ENCODE peak calls at places on chromosomes 5 and 9, in five cellular contexts. One of them, this sample, is unnamed.

GRCh38 chr9:105957830-105958229 is 263.5 kb downstream of the TMEM38B start:
- DNase-seq in K562: no peak
- DNase-seq in GM12878: no peak
- DNase-seq in H1: peak
- DNase-seq in HepG2: no peak
- DNase-seq in this sample: no peak

GRCh38 chr5:77640577-77641396 is 2.3 kb upstream of the OTP start:
- DNase-seq in H1: no peak
- DNase-seq in GM12878: no peak
- DNase-seq in K562: no peak
- DNase-seq in HepG2: no peak
- DNase-seq in this sample: no peak

GRCh38 chr5:439636-440035 is 3.3 kb upstream of the EXOC3 start:
- DNase-seq in HepG2: no peak
- DNase-seq in K562: no peak
- DNase-seq in GM12878: no peak
- DNase-seq in H1: no peak
- DNase-seq in this sample: no peak

GRCh38 chr5:94031631-94032030 is 290.2 kb upstream of the POU5F2 start:
- DNase-seq in H1: no peak
- DNase-seq in HepG2: no peak
- DNase-seq in K562: no peak
- DNase-seq in GM12878: no peak
- DNase-seq in this sample: no peak

GRCh38 chr9:92097997-92098482 is 17.2 kb downstream of the SPTLC1 start:
- DNase-seq in HepG2: no peak
- DNase-seq in GM12878: peak
- DNase-seq in H1: peak
- DNase-seq in K562: no peak
- DNase-seq in this sample: no peak

GRCh38 chr9:100443781-100444768 is 17.1 kb downstream of the MSANTD3 start:
- DNase-seq in K562: no peak
- DNase-seq in H1: no peak
- DNase-seq in GM12878: no peak
- DNase-seq in HepG2: peak
- DNase-seq in this sample: no peak

GRCh38 chr9:93080406-93080805 is 15.6 kb upstream of the CARD19 start:
- DNase-seq in GM12878: no peak
- DNase-seq in K562: no peak
- DNase-seq in H1: no peak
- DNase-seq in HepG2: no peak
- DNase-seq in this sample: no peak

GRCh38 chr5:180704362-180704761 is 35.5 kb downstream of the OR2Y1 start:
- DNase-seq in HepG2: peak
- DNase-seq in K562: peak
- DNase-seq in GM12878: no peak
- DNase-seq in H1: no peak
- DNase-seq in this sample: no peak

GRCh38 chr9:114737118-114737517 is 55.1 kb upstream of the TEX48 start:
- DNase-seq in HepG2: no peak
- DNase-seq in H1: no peak
- DNase-seq in K562: no peak
- DNase-seq in GM12878: no peak
- DNase-seq in this sample: no peak

GRCh38 chr9:117869287-117869686 is 165.1 kb downstream of the TLR4 start:
- DNase-seq in HepG2: no peak
- DNase-seq in GM12878: no peak
- DNase-seq in H1: no peak
- DNase-seq in K562: no peak
- DNase-seq in this sample: no peak

GRCh38 chr5:89045216-89045615 is 162.2 kb upstream of the MEF2C start:
- DNase-seq in H1: no peak
- DNase-seq in HepG2: no peak
- DNase-seq in GM12878: no peak
- DNase-seq in K562: no peak
- DNase-seq in this sample: no peak

GRCh38 chr5:176543428-176544182 is 5.5 kb upstream of the CDHR2 start:
- DNase-seq in HepG2: no peak
- DNase-seq in H1: no peak
- DNase-seq in K562: peak
- DNase-seq in GM12878: no peak
- DNase-seq in this sample: peak

GRCh38 chr5:10894445-10895054 is 133.5 kb upstream of the DAP start:
- DNase-seq in K562: no peak
- DNase-seq in HepG2: no peak
- DNase-seq in H1: no peak
- DNase-seq in GM12878: no peak
- DNase-seq in this sample: no peak

GRCh38 chr5:102561894-102562760 is 63.3 kb upstream of the SLCO6A1 start:
- DNase-seq in GM12878: no peak
- DNase-seq in K562: peak
- DNase-seq in HepG2: peak
- DNase-seq in H1: peak
- DNase-seq in this sample: peak

GRCh38 chr9:78590068-78590467 is 293.1 kb downstream of the PSAT1 start:
- DNase-seq in HepG2: no peak
- DNase-seq in K562: no peak
- DNase-seq in GM12878: no peak
- DNase-seq in H1: no peak
- DNase-seq in this sample: no peak

GRCh38 chr9:91001146-91001611 is 199.6 kb downstream of the SYK start:
- DNase-seq in GM12878: no peak
- DNase-seq in K562: no peak
- DNase-seq in H1: no peak
- DNase-seq in HepG2: no peak
- DNase-seq in this sample: peak

GRCh38 chr9:9352877-9353481 is 1259.8 kb downstream of the PTPRD start:
- DNase-seq in HepG2: no peak
- DNase-seq in K562: peak
- DNase-seq in GM12878: no peak
- DNase-seq in H1: no peak
- DNase-seq in this sample: no peak

GRCh38 chr5:50653946-50654345 is 12.5 kb upstream of the PARP8 start:
- DNase-seq in K562: no peak
- DNase-seq in GM12878: no peak
- DNase-seq in H1: no peak
- DNase-seq in HepG2: no peak
- DNase-seq in this sample: no peak

GRCh38 chr9:92983984-92984589 is 36.8 kb downstream of the FGD3 start:
- DNase-seq in HepG2: no peak
- DNase-seq in GM12878: no peak
- DNase-seq in H1: no peak
- DNase-seq in K562: peak
- DNase-seq in this sample: peak

GRCh38 chr5:148532962-148533670 is 121.2 kb downstream of the HTR4 start:
- DNase-seq in H1: no peak
- DNase-seq in HepG2: no peak
- DNase-seq in K562: no peak
- DNase-seq in GM12878: no peak
- DNase-seq in this sample: no peak

GRCh38 chr5:91160751-91161285 is 222.3 kb downstream of the ARRDC3 start:
- DNase-seq in GM12878: no peak
- DNase-seq in HepG2: no peak
- DNase-seq in H1: no peak
- DNase-seq in K562: no peak
- DNase-seq in this sample: no peak

GRCh38 chr9:68522126-68522525 is 18.6 kb downstream of the TMEM252 start:
- DNase-seq in H1: no peak
- DNase-seq in GM12878: no peak
- DNase-seq in K562: no peak
- DNase-seq in HepG2: no peak
- DNase-seq in this sample: no peak

GRCh38 chr5:56405536-56405935 is 172.4 kb upstream of the ANKRD55 start:
- DNase-seq in H1: no peak
- DNase-seq in HepG2: peak
- DNase-seq in K562: no peak
- DNase-seq in GM12878: no peak
- DNase-seq in this sample: no peak

GRCh38 chr9:131747352-131747751 is 7.5 kb upstream of the RAPGEF1 start:
- DNase-seq in HepG2: peak
- DNase-seq in GM12878: no peak
- DNase-seq in K562: peak
- DNase-seq in H1: no peak
- DNase-seq in this sample: peak

GRCh38 chr9:132997591-132997990 is 19.1 kb downstream of the GFI1B start:
- DNase-seq in K562: peak
- DNase-seq in H1: no peak
- DNase-seq in GM12878: no peak
- DNase-seq in HepG2: peak
- DNase-seq in this sample: no peak

GRCh38 chr9:30630459-30630858 is 1754.0 kb upstream of the ACO1 start:
- DNase-seq in GM12878: no peak
- DNase-seq in HepG2: no peak
- DNase-seq in K562: no peak
- DNase-seq in H1: no peak
- DNase-seq in this sample: no peak

GRCh38 chr9:113701741-113702422 is 174.2 kb upstream of the ZNF618 start:
- DNase-seq in K562: no peak
- DNase-seq in GM12878: no peak
- DNase-seq in HepG2: no peak
- DNase-seq in H1: no peak
- DNase-seq in this sample: no peak

DNA sequence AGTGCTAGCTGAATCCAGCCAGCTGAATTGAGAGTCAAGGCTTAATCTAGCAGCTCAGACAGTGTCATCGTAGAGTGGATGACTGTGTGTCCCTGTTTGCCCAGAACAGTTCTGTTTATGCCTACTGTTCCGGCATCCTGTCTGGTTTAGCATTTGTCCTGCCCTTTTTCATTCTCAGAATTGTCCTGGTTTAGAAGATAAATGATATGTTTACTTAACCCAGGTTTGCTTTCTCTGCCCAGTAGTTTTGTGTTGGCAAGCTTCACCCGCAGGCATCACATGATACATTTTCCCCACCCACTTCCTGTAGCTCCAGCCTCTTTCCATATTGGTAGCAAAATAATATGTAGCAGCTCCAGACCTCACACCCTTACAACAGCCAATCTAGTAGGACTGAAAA is 41.2 kb upstream of the ZSWIM6 start:
- DNase-seq in HepG2: peak
- DNase-seq in H1: no peak
- DNase-seq in GM12878: no peak
- DNase-seq in K562: no peak
- DNase-seq in this sample: no peak
- TF ChIP-seq EP300 in HepG2: no peak
- TF ChIP-seq EP300 in H1: no peak
- TF ChIP-seq EP300 in GM12878: no peak
- TF ChIP-seq EP300 in K562: no peak
- TF ChIP-seq EP300 in this sample: no peak

GRCh38 chr5:71663570-71663969 is 55.5 kb upstream of the CARTPT start:
- DNase-seq in HepG2: peak
- DNase-seq in H1: no peak
- DNase-seq in GM12878: no peak
- DNase-seq in K562: no peak
- DNase-seq in this sample: no peak
- TF ChIP-seq HDAC2 in HepG2: no peak
- TF ChIP-seq HDAC2 in H1: no peak
- TF ChIP-seq HDAC2 in GM12878: no peak
- TF ChIP-seq HDAC2 in K562: no peak
- TF ChIP-seq HDAC2 in this sample: no peak

GRCh38 chr9:124259273-124260078 is 1.7 kb downstream of the NEK6 start:
- DNase-seq in HepG2: peak
- DNase-seq in H1: no peak
- DNase-seq in K562: peak
- DNase-seq in GM12878: no peak
- DNase-seq in this sample: peak
- TF ChIP-seq EP300 in HepG2: peak
- TF ChIP-seq EP300 in H1: no peak
- TF ChIP-seq EP300 in K562: no peak
- TF ChIP-seq EP300 in GM12878: no peak
- TF ChIP-seq EP300 in this sample: no peak

GRCh38 chr5:74201334-74202081 is 439.0 kb downstream of the ENC1 start:
- DNase-seq in GM12878: peak
- DNase-seq in K562: peak
- DNase-seq in H1: no peak
- DNase-seq in HepG2: no peak
- DNase-seq in this sample: no peak
- TF ChIP-seq HDAC2 in GM12878: no peak
- TF ChIP-seq HDAC2 in K562: no peak
- TF ChIP-seq HDAC2 in H1: no peak
- TF ChIP-seq HDAC2 in HepG2: no peak
- TF ChIP-seq HDAC2 in this sample: no peak

DNA sequence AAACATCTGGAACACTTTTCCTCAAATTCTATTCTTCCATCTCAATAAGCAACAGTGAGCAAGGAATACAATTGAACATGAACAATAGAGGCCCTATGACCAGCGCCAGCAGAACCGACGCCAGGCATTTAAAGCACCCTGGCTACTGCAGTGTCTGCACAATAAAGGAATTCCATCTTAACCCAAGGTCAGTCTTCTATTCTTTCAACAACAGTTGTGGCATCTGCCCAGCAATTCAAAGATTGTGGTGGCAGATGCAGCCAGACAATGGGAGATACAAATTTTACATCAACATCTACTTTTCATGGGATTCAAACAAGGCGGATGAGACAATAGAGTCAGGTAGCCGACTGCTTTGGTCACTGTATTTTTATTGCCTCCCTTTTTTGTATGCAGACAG is 65.9 kb downstream of the ELL2 start:
- DNase-seq in GM12878: no peak
- DNase-seq in H1: peak
- DNase-seq in K562: no peak
- DNase-seq in HepG2: no peak
- DNase-seq in this sample: no peak
- TF ChIP-seq EP300 in GM12878: no peak
- TF ChIP-seq EP300 in H1: peak
- TF ChIP-seq EP300 in K562: no peak
- TF ChIP-seq EP300 in HepG2: no peak
- TF ChIP-seq EP300 in this sample: no peak

DNA sequence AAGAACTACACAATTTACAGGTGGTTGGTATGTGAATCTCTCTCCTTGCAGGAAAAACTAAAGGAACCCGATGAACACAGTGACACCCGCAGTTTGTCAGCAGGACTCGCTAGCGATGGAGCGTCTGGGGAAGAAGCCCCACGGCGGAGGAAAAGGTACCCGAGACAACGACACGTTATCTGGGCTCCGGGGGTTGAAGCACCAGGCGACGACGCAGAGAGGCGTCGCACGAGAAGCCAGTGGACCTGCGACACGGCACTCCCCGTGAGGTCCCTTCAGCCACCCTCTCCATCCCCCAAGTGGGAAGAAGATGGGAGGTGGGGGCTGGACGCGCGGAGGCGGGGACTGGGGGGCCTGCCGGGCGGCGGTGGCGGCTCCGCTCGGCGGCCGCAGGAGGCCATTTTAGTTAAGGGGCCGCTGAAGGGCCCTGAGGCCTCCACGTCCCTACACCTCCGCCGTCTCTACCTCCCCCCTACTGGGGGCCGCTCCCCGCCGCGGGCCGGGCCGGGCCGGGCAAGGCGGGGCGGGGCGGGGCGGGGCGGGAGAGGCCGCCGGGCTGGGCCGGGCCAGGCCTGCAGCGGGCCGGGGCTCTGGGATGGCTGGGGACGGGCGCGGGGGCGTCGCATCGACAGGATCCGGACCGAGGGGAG is 874 bp downstream of the ZFR start:
- DNase-seq in K562: peak
- DNase-seq in H1: no peak
- DNase-seq in GM12878: no peak
- DNase-seq in HepG2: no peak
- DNase-seq in this sample: peak
- TF ChIP-seq HDAC2 in K562: no peak
- TF ChIP-seq HDAC2 in H1: peak
- TF ChIP-seq HDAC2 in GM12878: no peak
- TF ChIP-seq HDAC2 in HepG2: no peak
- TF ChIP-seq HDAC2 in this sample: no peak